ENCODE peak calls at places on chromosome 15, in nine cellular contexts. O is breast epithelium, E is cardiac fibroblast, J is dorsolateral prefrontal cortex, T is choroid plexus epithelial cell, I is A549, Q is lower leg skin, L is foreskin fibroblast, N is bronchial epithelial cell. Z is an unnamed sample.

GRCh38 chr15:60590935-60591490 is 112.1 kb upstream of the ICE2 start:
- DNase-seq in T (peak), N (no peak), L (peak), O (peak), J (peak), E (peak), I (peak), Q (peak), Z (no peak)

GRCh38 chr15:37070686-37071085 is 29.7 kb downstream of the MEIS2 start:
- DNase-seq in I (no peak), Q (no peak), E (no peak), L (no peak), T (no peak), O (no peak), N (no peak), J (no peak), Z (no peak)

GRCh38 chr15:84981711-84982300 is at the start of gene PDE8A:
- DNase-seq in N (no peak), I (peak), L (peak), J (no peak), T (peak), O (no peak), Q (peak), E (no peak), Z (peak)

GRCh38 chr15:66875588-66876422 is 173.8 kb downstream of the SMAD6 start:
- DNase-seq in E (no peak), N (no peak), T (no peak), L (no peak), J (no peak), Q (no peak), I (no peak), O (no peak), Z (no peak)

GRCh38 chr15:28058082-28058481 is 41.0 kb downstream of the OCA2 start:
- DNase-seq in T (no peak), E (no peak), I (no peak), L (no peak), N (no peak), Q (no peak), O (no peak), J (no peak), Z (no peak)

GRCh38 chr15:92822216-92823144 is 77.6 kb upstream of the CHD2 start:
- DNase-seq in I (no peak), J (no peak), N (no peak), T (no peak), Q (no peak), L (no peak), E (no peak), O (no peak), Z (no peak)

GRCh38 chr15:82848201-82848993 is 39.0 kb downstream of the WHAMM start:
- DNase-seq in O (no peak), J (no peak), T (no peak), Q (no peak), E (no peak), L (no peak), N (no peak), I (no peak), Z (no peak)

GRCh38 chr15:88029696-88030095 is 226.8 kb downstream of the NTRK3 start:
- DNase-seq in T (no peak), E (no peak), J (no peak), Q (no peak), O (no peak), L (peak), N (no peak), I (no peak), Z (no peak)

GRCh38 chr15:29438714-29439076 is 169.1 kb upstream of the NSMCE3 start:
- DNase-seq in L (no peak), E (no peak), O (no peak), N (peak), I (no peak), J (no peak), Q (no peak), T (no peak), Z (no peak)

GRCh38 chr15:36632196-36632595 is 52.8 kb downstream of the CDIN1 start:
- DNase-seq in L (peak), T (peak), I (no peak), E (peak), O (no peak), Q (no peak), J (no peak), N (peak), Z (no peak)

GRCh38 chr15:67066041-67067021 is 929 bp downstream of the SMAD3 start:
- DNase-seq in E (peak), Q (no peak), J (no peak), T (no peak), I (no peak), L (no peak), N (no peak), O (no peak), Z (no peak)

GRCh38 chr15:78640840-78641733 is at the start of gene CHRNB4:
- DNase-seq in N (peak), I (peak), Q (no peak), O (no peak), L (no peak), E (peak), T (peak), J (no peak), Z (no peak)

GRCh38 chr15:73386886-73387506 is 18.2 kb upstream of the HCN4 start:
- DNase-seq in O (no peak), T (no peak), L (no peak), J (no peak), I (no peak), N (no peak), Q (no peak), E (no peak), Z (no peak)

GRCh38 chr15:79244876-79245275 is 37.6 kb upstream of the ANKRD34C start:
- DNase-seq in T (no peak), J (no peak), E (no peak), Q (no peak), O (no peak), N (no peak), L (no peak), I (no peak), Z (no peak)

GRCh38 chr15:98969126-98969735 is 38.4 kb downstream of the PGPEP1L start:
- DNase-seq in Q (peak), O (no peak), E (no peak), J (no peak), L (no peak), N (no peak), I (no peak), T (no peak), Z (no peak)

GRCh38 chr15:68314563-68314962 is 37.0 kb downstream of the FEM1B start:
- DNase-seq in J (peak), E (no peak), I (no peak), N (no peak), T (peak), L (no peak), Q (no peak), O (no peak), Z (no peak)

GRCh38 chr15:51172190-51172589 is 77.5 kb upstream of the TNFAIP8L3 start:
- DNase-seq in Q (no peak), I (no peak), L (peak), T (peak), J (no peak), E (peak), O (no peak), N (no peak), Z (no peak)

GRCh38 chr15:74723754-74724334 is 1.5 kb downstream of the CYP1A1 start:
- DNase-seq in I (peak), N (peak), O (no peak), Q (no peak), T (peak), L (peak), E (peak), J (no peak), Z (no peak)

GRCh38 chr15:63160638-63161037 is 3.4 kb upstream of the RPS27L start:
- DNase-seq in Q (no peak), N (no peak), J (no peak), O (no peak), L (no peak), T (no peak), I (no peak), E (no peak), Z (no peak)

GRCh38 chr15:84734794-84735479 is 13.5 kb upstream of the ZNF592 start:
- DNase-seq in T (peak), N (peak), I (peak), J (no peak), O (peak), L (no peak), Q (peak), E (peak), Z (peak)

GRCh38 chr15:31200735-31201151 is 99.2 kb upstream of the TRPM1 start:
- DNase-seq in Q (peak), E (peak), I (peak), J (peak), O (peak), T (peak), N (peak), L (no peak), Z (peak)

GRCh38 chr15:88655780-88656488 is 17.1 kb downstream of the ISG20 start:
- DNase-seq in O (no peak), Q (no peak), I (no peak), J (no peak), L (no peak), T (no peak), E (no peak), N (no peak), Z (no peak)

GRCh38 chr15:95875141-95875643 is 455.3 kb upstream of the NR2F2 start:
- DNase-seq in T (peak), E (peak), J (no peak), O (no peak), N (peak), Q (peak), I (no peak), L (peak), Z (no peak)

GRCh38 chr15:90449206-90449735 is 61.2 kb downstream of the IQGAP1 start:
- DNase-seq in I (no peak), N (no peak), L (peak), T (peak), Q (no peak), E (peak), J (no peak), O (no peak), Z (no peak)

GRCh38 chr15:62901087-62901486 is 141.5 kb upstream of the TPM1 start:
- DNase-seq in Q (no peak), I (no peak), T (no peak), E (no peak), N (no peak), J (no peak), L (no peak), O (no peak), Z (no peak)

GRCh38 chr15:80204231-80204630 is 47.8 kb downstream of the CTXND1 start:
- DNase-seq in E (no peak), O (no peak), J (no peak), T (no peak), Q (no peak), I (no peak), L (no peak), N (no peak), Z (no peak)

GRCh38 chr15:35107122-35107521 is 22.0 kb upstream of the NANOGP8 start:
- DNase-seq in E (peak), I (no peak), Q (no peak), O (no peak), N (peak), L (peak), J (no peak), T (no peak), Z (no peak)

GRCh38 chr15:98002419-98002818 is 41.9 kb downstream of the ARRDC4 start:
- DNase-seq in E (no peak), Q (no peak), L (no peak), I (no peak), J (no peak), N (no peak), O (no peak), T (no peak), Z (no peak)

GRCh38 chr15:58528197-58528870 is 96.5 kb downstream of the LIPC start:
- DNase-seq in N (no peak), O (no peak), J (no peak), Q (no peak), L (no peak), E (no peak), I (peak), T (peak), Z (no peak)

GRCh38 chr15:88918738-88919137 is 5.6 kb upstream of the MFGE8 start:
- DNase-seq in Q (peak), L (peak), O (no peak), J (no peak), N (peak), T (peak), E (peak), I (no peak), Z (no peak)

GRCh38 chr15:77975332-77976119 is 102.0 kb downstream of the TBC1D2B start:
- DNase-seq in L (no peak), T (no peak), N (no peak), I (no peak), O (peak), J (no peak), Q (no peak), E (no peak), Z (no peak)

GRCh38 chr15:89395996-89396395 is 61.4 kb upstream of the POLG start:
- DNase-seq in T (no peak), I (no peak), N (peak), Q (no peak), L (no peak), E (no peak), J (no peak), O (no peak), Z (peak)

GRCh38 chr15:84946772-84947489 is 34.7 kb upstream of the PDE8A start:
- DNase-seq in J (no peak), E (no peak), Q (no peak), L (no peak), O (no peak), I (no peak), T (no peak), N (no peak), Z (no peak)

GRCh38 chr15:83848315-83849050 is 194.6 kb downstream of the ADAMTSL3 start:
- DNase-seq in I (no peak), N (peak), O (no peak), E (peak), T (peak), Q (no peak), J (no peak), L (peak), Z (no peak)

GRCh38 chr15:65032823-65033537 is 3.5 kb upstream of the MTFMT start:
- DNase-seq in N (peak), E (peak), L (peak), I (peak), J (no peak), O (no peak), T (peak), Q (no peak), Z (peak)

GRCh38 chr15:61753018-61753710 is 307.1 kb downstream of the VPS13C start:
- DNase-seq in J (no peak), Q (no peak), T (no peak), L (no peak), N (no peak), O (no peak), I (no peak), E (no peak), Z (no peak)

GRCh38 chr15:61749169-61749568 is 311.1 kb downstream of the VPS13C start:
- DNase-seq in E (no peak), L (peak), O (peak), I (no peak), N (peak), J (no peak), T (no peak), Q (no peak), Z (no peak)

GRCh38 chr15:61755461-61755860 is 304.8 kb downstream of the VPS13C start:
- DNase-seq in L (peak), O (no peak), I (no peak), N (no peak), E (no peak), J (no peak), T (no peak), Q (peak), Z (no peak)

GRCh38 chr15:61750271-61751084 is 309.8 kb downstream of the VPS13C start:
- DNase-seq in N (peak), Q (no peak), O (peak), E (no peak), I (no peak), T (no peak), J (no peak), L (no peak), Z (no peak)

GRCh38 chr15:61752001-61752400 is 308.2 kb downstream of the VPS13C start:
- DNase-seq in Q (no peak), O (no peak), E (no peak), J (no peak), L (no peak), T (no peak), N (no peak), I (no peak), Z (no peak)
- TF ChIP-seq CTCF in Q (no peak), O (no peak), E (no peak), J (no peak), L (no peak), T (no peak), N (no peak), I (no peak), Z (no peak)

DNA sequence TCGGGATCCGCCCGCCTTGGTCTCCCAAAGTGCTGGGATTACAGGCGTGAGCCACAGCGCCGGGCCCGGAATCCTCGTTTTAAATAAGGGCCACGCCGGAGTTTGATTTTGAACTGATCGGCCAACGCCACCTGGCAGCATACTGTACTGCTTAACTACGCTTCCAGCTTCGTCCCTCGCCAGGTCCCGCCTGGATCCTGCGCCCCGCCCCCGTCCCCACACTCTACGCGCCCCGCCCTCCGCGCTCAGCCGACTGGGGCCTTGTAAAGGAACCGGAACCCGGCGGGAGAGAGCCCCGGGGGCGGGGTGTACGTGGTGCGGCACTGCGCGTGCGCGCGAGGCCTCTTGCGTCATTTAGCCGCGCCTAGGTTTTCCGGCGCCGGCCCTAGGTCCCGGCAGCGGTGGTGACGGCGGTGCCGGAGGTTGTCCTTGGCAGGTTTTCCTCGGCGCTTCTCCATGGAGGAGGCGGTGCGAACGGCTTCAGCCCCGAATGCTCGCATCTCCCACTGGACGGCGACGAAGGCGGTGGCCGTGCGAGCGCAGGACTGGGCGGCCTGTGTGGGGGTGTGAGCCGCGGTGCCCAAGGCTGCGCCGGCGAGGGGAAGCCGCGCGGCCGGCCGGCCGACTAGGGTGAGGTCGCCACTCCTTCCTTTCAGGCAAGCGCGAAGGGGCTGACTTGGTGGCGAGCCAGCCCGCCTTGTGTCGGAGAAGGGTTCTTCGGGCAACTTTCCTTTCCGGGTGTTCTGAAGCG is at the start of gene NIPA2:
- DNase-seq in E (peak), T (peak), J (peak), O (peak), Q (peak), I (peak), N (peak), L (peak), Z (peak)
- TF ChIP-seq CTCF in E (no peak), T (no peak), J (peak), O (no peak), Q (no peak), I (no peak), N (peak), L (no peak), Z (no peak)

GRCh38 chr15:53586815-53587214 is 172.6 kb downstream of the WDR72 start:
- DNase-seq in Q (no peak), T (peak), E (no peak), N (peak), O (no peak), I (no peak), J (peak), L (no peak), Z (no peak)
- TF ChIP-seq CTCF in Q (no peak), T (peak), E (no peak), N (peak), O (no peak), I (peak), J (peak), L (no peak), Z (peak)

GRCh38 chr15:45794304-45794703 is 159.5 kb downstream of the SQOR start:
- DNase-seq in N (no peak), I (no peak), L (no peak), T (no peak), O (no peak), J (no peak), E (no peak), Q (no peak), Z (no peak)

GRCh38 chr15:45785897-45786296 is 151.1 kb downstream of the SQOR start:
- DNase-seq in I (no peak), O (no peak), L (no peak), Q (no peak), E (no peak), N (no peak), T (no peak), J (no peak), Z (no peak)

GRCh38 chr15:45794768-45795486 is 160.1 kb downstream of the SQOR start:
- DNase-seq in N (no peak), L (no peak), Q (no peak), T (no peak), J (no peak), I (no peak), E (no peak), O (no peak), Z (no peak)

GRCh38 chr15:45795487-45796069 is 160.7 kb downstream of the SQOR start:
- DNase-seq in O (no peak), T (peak), E (peak), L (peak), Q (no peak), J (no peak), N (peak), I (no peak), Z (no peak)

DNA sequence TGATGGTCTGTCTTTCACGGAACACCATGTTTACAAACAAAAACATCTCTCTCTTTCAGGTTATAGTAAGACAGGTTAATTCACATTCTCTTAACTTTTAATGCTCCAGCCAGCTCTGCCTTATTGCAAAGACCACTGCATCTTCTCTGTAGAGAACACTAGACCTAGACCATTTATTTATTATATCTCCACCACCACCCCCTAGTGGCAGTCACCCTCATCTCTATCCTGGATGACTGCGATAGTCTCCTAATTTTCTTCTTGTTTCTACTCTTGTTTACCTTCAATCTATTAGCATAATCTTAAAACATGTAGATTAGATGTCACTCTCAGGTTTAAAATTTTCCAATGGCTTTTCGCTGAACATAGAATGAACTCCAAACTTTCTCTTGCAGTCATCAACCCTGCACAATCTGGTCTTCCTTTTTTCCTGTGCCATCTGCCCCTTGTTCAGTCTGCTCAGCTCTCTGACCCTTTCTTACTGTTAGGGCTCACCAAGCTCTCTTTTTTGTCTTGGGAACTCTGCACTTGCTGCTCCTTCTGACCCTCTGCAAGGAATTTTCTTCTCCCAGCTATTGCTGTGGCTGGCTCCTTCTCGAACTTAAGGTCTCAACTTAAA is 155.6 kb downstream of the SQOR start:
- DNase-seq in T (peak), O (no peak), N (peak), Q (no peak), J (no peak), I (peak), L (peak), E (peak), Z (no peak)
- TF ChIP-seq CTCF in T (peak), O (peak), N (peak), Q (no peak), J (peak), I (peak), L (peak), E (peak), Z (peak)

GRCh38 chr15:33197636-33198035 is 3.1 kb upstream of the FMN1 start:
- DNase-seq in E (no peak), O (no peak), N (no peak), L (no peak), Q (no peak), T (no peak), J (no peak), I (no peak), Z (no peak)

GRCh38 chr15:33200444-33200843 is 5.9 kb upstream of the FMN1 start:
- DNase-seq in J (no peak), L (no peak), I (no peak), N (no peak), Q (no peak), E (no peak), O (no peak), T (no peak), Z (no peak)

GRCh38 chr15:33204087-33204486 is 9.6 kb upstream of the FMN1 start:
- DNase-seq in L (no peak), E (no peak), N (no peak), I (no peak), T (no peak), Q (no peak), O (no peak), J (no peak), Z (no peak)

GRCh38 chr15:33200903-33201302 is 6.4 kb upstream of the FMN1 start:
- DNase-seq in O (no peak), J (no peak), Q (no peak), L (no peak), E (no peak), T (no peak), I (no peak), N (peak), Z (no peak)

GRCh38 chr15:33201376-33202189 is 7.1 kb upstream of the FMN1 start:
- DNase-seq in O (peak), T (peak), E (peak), N (peak), I (peak), Q (no peak), L (peak), J (peak), Z (peak)
- TF ChIP-seq CTCF in O (no peak), T (peak), E (peak), N (peak), I (peak), Q (no peak), L (no peak), J (no peak), Z (peak)

Z was measured in CD14-positive monocyte.